ENCODE peak calls at places on chromosome 4, in seven cellular contexts. W is thoracic aorta, V is HFFc6, N is upper lobe of left lung, I is HFF-Myc, R is ovary, F is glutamatergic neuron. C is an unnamed sample.

GRCh38 chr4:87032884-87033533 is 98.2 kb downstream of the AFF1 start:
- DNase-seq in F (no peak), V (peak; percentile 43), W (no peak), N (no peak), R (no peak), I (no peak), C (no peak)

GRCh38 chr4:575281-576141 is 584 bp downstream of the TMEM271 start:
- DNase-seq in R (no peak), V (no peak), W (no peak), F (peak; percentile 68), I (no peak), N (no peak), C (peak; percentile 50)

GRCh38 chr4:110615366-110616161 is 7.3 kb downstream of the PITX2 start:
- DNase-seq in F (no peak), V (no peak), I (no peak), N (no peak), W (no peak), R (no peak), C (peak; percentile 26)

GRCh38 chr4:148092316-148093014 is 349.7 kb downstream of the NR3C2 start:
- DNase-seq in I (no peak), N (no peak), R (no peak), F (no peak), V (no peak), W (no peak), C (no peak)

GRCh38 chr4:122826596-122827257 is at the start of gene FGF2:
- DNase-seq in W (peak; percentile 48), I (no peak), N (peak; percentile 26), V (peak; percentile 81), F (peak; percentile 54), R (peak; percentile 86), C (peak; percentile 59)

GRCh38 chr4:73914071-73914470 is 44.9 kb downstream of the CXCL1 start:
- DNase-seq in I (no peak), N (no peak), F (no peak), W (no peak), R (no peak), V (no peak), C (no peak)

GRCh38 chr4:141329174-141329569 is 108.5 kb downstream of the ZNF330 start:
- DNase-seq in N (no peak), I (peak; percentile 14), R (no peak), W (no peak), V (peak; percentile 78), F (no peak), C (no peak)

GRCh38 chr4:138952405-138952804 is 63.2 kb upstream of the NOCT start:
- DNase-seq in F (no peak), W (no peak), R (no peak), N (no peak), I (no peak), V (no peak), C (no peak)

GRCh38 chr4:86685401-86685800 is 91.3 kb downstream of the PTPN13 start:
- DNase-seq in I (no peak), N (no peak), W (no peak), F (no peak), R (no peak), V (peak; percentile 41), C (no peak)

GRCh38 chr4:74415602-74416300 is 29.2 kb upstream of the AREG start:
- DNase-seq in F (no peak), V (no peak), W (no peak), R (no peak), N (no peak), I (no peak), C (no peak)

GRCh38 chr4:59060002-59060846 is 1950.0 kb upstream of the IGFBP7 start:
- DNase-seq in W (no peak), N (no peak), F (no peak), V (no peak), I (no peak), R (no peak), C (no peak)

GRCh38 chr4:26074672-26075071 is 160.7 kb downstream of the SMIM20 start:
- DNase-seq in I (no peak), V (no peak), F (no peak), R (no peak), W (no peak), N (peak; percentile 64), C (no peak)

GRCh38 chr4:140626982-140627381 is 58.2 kb upstream of the UCP1 start:
- DNase-seq in F (no peak), W (no peak), V (peak; percentile 19), R (no peak), N (no peak), I (no peak), C (no peak)

GRCh38 chr4:106584590-106584989 is 216.0 kb upstream of the GIMD1 start:
- DNase-seq in I (no peak), F (no peak), W (no peak), N (no peak), R (no peak), V (no peak), C (no peak)

GRCh38 chr4:56977321-56978012 is at the start of gene NOA1:
- DNase-seq in V (peak; percentile 99), F (peak; percentile 98), N (peak; percentile 99), I (peak; percentile 98), R (peak; percentile 96), W (peak; percentile 95), C (peak; percentile 98)

GRCh38 chr4:4574792-4575191 is 32.9 kb upstream of the STX18 start:
- DNase-seq in W (peak; percentile 46), F (no peak), V (peak; percentile 47), R (peak; percentile 74), N (peak; percentile 55), I (peak; percentile 44), C (peak; percentile 46)

GRCh38 chr4:139511320-139511719 is 44.7 kb downstream of the SETD7 start:
- DNase-seq in F (no peak), R (no peak), W (no peak), V (no peak), N (no peak), I (no peak), C (no peak)

GRCh38 chr4:4914059-4914820 is 54.8 kb downstream of the MSX1 start:
- DNase-seq in V (peak; percentile 33), F (no peak), R (no peak), W (no peak), N (no peak), I (no peak), C (no peak)

GRCh38 chr4:98747659-98748091 is 89.3 kb upstream of the TSPAN5 start:
- DNase-seq in V (no peak), N (peak; percentile 31), R (no peak), F (no peak), W (no peak), I (no peak), C (no peak)

GRCh38 chr4:113692809-113693411 is 68.6 kb downstream of the CAMK2D start:
- DNase-seq in F (no peak), I (no peak), V (no peak), W (no peak), R (no peak), N (no peak), C (no peak)

GRCh38 chr4:185738038-185738552 is 73.9 kb downstream of the SORBS2 start:
- DNase-seq in N (no peak), W (no peak), I (no peak), R (peak; percentile 42), V (peak; percentile 49), F (no peak), C (no peak)

GRCh38 chr4:158856852-158857251 is 88.0 kb downstream of the FNIP2 start:
- DNase-seq in F (no peak), R (no peak), V (peak; percentile 57), I (peak; percentile 14), N (no peak), W (no peak), C (no peak)

GRCh38 chr4:16106956-16107355 is 23.1 kb upstream of the PROM1 start:
- DNase-seq in F (no peak), R (no peak), N (no peak), W (no peak), I (no peak), V (no peak), C (no peak)

GRCh38 chr4:143586080-143586479 is 72.6 kb downstream of the SMARCA5 start:
- DNase-seq in N (no peak), R (no peak), F (no peak), W (no peak), V (peak; percentile 47), I (no peak), C (no peak)

GRCh38 chr4:143585548-143585947 is 72.0 kb downstream of the SMARCA5 start:
- DNase-seq in W (no peak), I (no peak), F (no peak), N (no peak), R (no peak), V (no peak), C (no peak)

GRCh38 chr4:143587703-143588102 is 74.2 kb downstream of the SMARCA5 start:
- DNase-seq in W (no peak), F (no peak), R (no peak), V (no peak), I (no peak), N (no peak), C (no peak)
- TF ChIP-seq CTCF in W (no peak), F (no peak), R (no peak), V (no peak), I (peak; percentile 12), N (no peak), C (no peak)

GRCh38 chr4:92304073-92304472 is 307 bp downstream of the GRID2 start:
- DNase-seq in F (peak; percentile 23), W (no peak), V (no peak), I (no peak), R (no peak), N (no peak), C (no peak)

GRCh38 chr4:92304636-92305035 is 870 bp downstream of the GRID2 start:
- DNase-seq in V (no peak), F (peak; percentile 25), I (no peak), W (no peak), R (no peak), N (no peak), C (peak; percentile 10)

GRCh38 chr4:92303621-92304027 is at the start of gene GRID2:
- DNase-seq in I (no peak), W (no peak), R (peak; percentile 18), N (no peak), V (no peak), F (peak; percentile 64), C (peak; percentile 36)

GRCh38 chr4:92299152-92299551 is 4.6 kb upstream of the GRID2 start:
- DNase-seq in W (no peak), I (no peak), R (no peak), V (no peak), N (no peak), F (no peak), C (no peak)
- TF ChIP-seq CTCF in W (no peak), I (no peak), R (no peak), V (peak; percentile 25), N (no peak), F (no peak), C (peak; percentile 38)

GRCh38 chr4:8706221-8707044 is 113.9 kb downstream of the CPZ start:
- DNase-seq in I (no peak), W (no peak), N (no peak), V (no peak), R (no peak), F (no peak), C (no peak)
- TF ChIP-seq CTCF in I (no peak), W (no peak), N (no peak), V (no peak), R (no peak), F (no peak), C (no peak)

DNA sequence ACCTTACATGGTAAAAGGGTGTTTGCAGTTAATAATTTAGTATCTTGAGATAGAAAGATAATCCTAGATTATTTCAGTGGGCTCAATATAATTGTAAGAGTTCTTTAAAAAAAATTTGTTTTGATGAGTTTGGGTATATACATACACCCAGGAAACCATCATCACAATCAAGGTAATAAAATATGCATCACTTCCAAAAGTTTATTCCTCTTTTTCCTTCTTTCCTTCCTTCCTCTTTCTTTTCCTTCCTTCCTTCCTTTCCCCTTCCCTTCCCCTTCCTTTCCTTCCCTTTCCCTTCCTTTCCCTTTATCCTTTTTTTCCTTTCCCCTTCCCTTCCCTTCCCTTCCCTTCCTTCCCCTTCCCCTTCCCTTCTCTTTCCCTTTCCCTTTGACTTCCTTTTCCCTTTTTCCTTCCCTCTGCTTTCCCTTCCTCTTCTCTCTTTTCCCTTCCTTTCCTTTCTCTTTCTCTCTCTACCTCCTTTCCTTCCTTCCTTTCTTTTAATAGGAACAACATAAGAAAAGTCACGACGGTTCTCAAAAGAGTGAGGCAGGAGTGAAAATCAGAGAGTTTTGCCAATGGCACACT is 2050.1 kb upstream of the AGA start:
- DNase-seq in W (no peak), R (no peak), F (no peak), N (no peak), I (no peak), V (no peak), C (no peak)
- TF ChIP-seq CTCF in W (no peak), R (no peak), F (no peak), N (no peak), I (no peak), V (no peak), C (no peak)

C was measured in neural crest cell.